ENCODE peak calls at places on chromosomes 1 and 21, in five cellular contexts. G is astrocyte, A is tibial nerve, H is ovary, Q is colonic mucosa. Z is an unnamed sample. For H3K4me1, the result is how much of the 10 kb centered on the place peaks cover.

GRCh38 chr1:36989260-36989659 is 45.1 kb downstream of the GRIK3 start:
- DNase-seq in G (no peak), A (no peak), H (peak), Q (no peak), Z (no peak)

GRCh38 chr1:31380181-31380580 is 7.3 kb upstream of the FABP3 start:
- DNase-seq in G (no peak), A (no peak), H (no peak), Q (no peak), Z (no peak)

GRCh38 chr1:181538836-181539235 is 55.5 kb downstream of the CACNA1E start:
- DNase-seq in G (no peak), A (no peak), H (no peak), Q (no peak), Z (no peak)

GRCh38 chr1:248863011-248863881 is 4.4 kb upstream of the ZNF692 start:
- DNase-seq in G (peak), A (peak), H (peak), Q (peak), Z (peak)

GRCh38 chr21:25837545-25838263 is 102.9 kb downstream of the GABPA start:
- DNase-seq in G (peak), A (no peak), H (no peak), Q (no peak), Z (no peak)

GRCh38 chr1:245458234-245458633 is 303.4 kb downstream of the KIF26B start:
- DNase-seq in G (no peak), A (no peak), H (no peak), Q (no peak), Z (no peak)

GRCh38 chr1:226195144-226195543 is 8.6 kb upstream of the ACBD3 start:
- DNase-seq in G (no peak), A (no peak), H (no peak), Q (no peak), Z (no peak)

GRCh38 chr1:226603976-226604845 is 55.6 kb downstream of the STUM start:
- DNase-seq in G (no peak), A (no peak), H (no peak), Q (no peak), Z (peak)

GRCh38 chr21:15731243-15731613 is 1.4 kb downstream of the USP25 start:
- DNase-seq in G (no peak), A (no peak), H (no peak), Q (no peak), Z (no peak)

GRCh38 chr21:46428987-46429710 is 29.5 kb upstream of the DIP2A start:
- DNase-seq in G (no peak), A (no peak), H (no peak), Q (no peak), Z (peak)

GRCh38 chr1:28129150-28129549 is 40.7 kb upstream of the EYA3 start:
- DNase-seq in G (peak), A (no peak), H (no peak), Q (no peak), Z (peak)

GRCh38 chr1:33347650-33347992 is 26.7 kb upstream of the A3GALT2 start:
- DNase-seq in G (no peak), A (no peak), H (no peak), Q (peak), Z (no peak)

GRCh38 chr1:225450491-225451191 is 22.8 kb upstream of the LBR start:
- DNase-seq in G (no peak), A (no peak), H (peak), Q (no peak), Z (peak)

GRCh38 chr1:46446646-46447498 is 42.8 kb upstream of the DMBX1 start:
- DNase-seq in G (peak), A (peak), H (peak), Q (peak), Z (no peak)

GRCh38 chr1:30824736-30825429 is 67.3 kb upstream of the LAPTM5 start:
- DNase-seq in G (no peak), A (no peak), H (no peak), Q (no peak), Z (no peak)

GRCh38 chr21:35319684-35320083 is 270.6 kb upstream of the RUNX1 start:
- DNase-seq in G (no peak), A (no peak), H (no peak), Q (no peak), Z (no peak)

GRCh38 chr1:245645894-245646293 is 491.1 kb downstream of the KIF26B start:
- DNase-seq in G (no peak), A (no peak), H (no peak), Q (no peak), Z (no peak)

GRCh38 chr1:118989006-118989736 is 1.0 kb upstream of the TBX15 start:
- DNase-seq in G (no peak), A (no peak), H (no peak), Q (no peak), Z (no peak)

GRCh38 chr1:32988665-32989064 is 24.1 kb upstream of the RNF19B start:
- DNase-seq in G (peak), A (no peak), H (no peak), Q (no peak), Z (no peak)

GRCh38 chr1:201888282-201889033 is at the start of gene SHISA4:
- DNase-seq in G (peak), A (peak), H (peak), Q (peak), Z (peak)

GRCh38 chr1:155975375-155976061 is 2.8 kb downstream of the ARHGEF2 start:
- DNase-seq in G (no peak), A (no peak), H (no peak), Q (no peak), Z (no peak)

GRCh38 chr1:155977607-155978324 is 581 bp downstream of the ARHGEF2 start:
- DNase-seq in G (no peak), A (no peak), H (peak), Q (peak), Z (peak)

GRCh38 chr1:155976913-155977606 is 1.3 kb downstream of the ARHGEF2 start:
- DNase-seq in G (no peak), A (no peak), H (no peak), Q (no peak), Z (no peak)

GRCh38 chr1:155974208-155975165 is 3.9 kb downstream of the ARHGEF2 start:
- DNase-seq in G (no peak), A (no peak), H (no peak), Q (no peak), Z (no peak)

DNA sequence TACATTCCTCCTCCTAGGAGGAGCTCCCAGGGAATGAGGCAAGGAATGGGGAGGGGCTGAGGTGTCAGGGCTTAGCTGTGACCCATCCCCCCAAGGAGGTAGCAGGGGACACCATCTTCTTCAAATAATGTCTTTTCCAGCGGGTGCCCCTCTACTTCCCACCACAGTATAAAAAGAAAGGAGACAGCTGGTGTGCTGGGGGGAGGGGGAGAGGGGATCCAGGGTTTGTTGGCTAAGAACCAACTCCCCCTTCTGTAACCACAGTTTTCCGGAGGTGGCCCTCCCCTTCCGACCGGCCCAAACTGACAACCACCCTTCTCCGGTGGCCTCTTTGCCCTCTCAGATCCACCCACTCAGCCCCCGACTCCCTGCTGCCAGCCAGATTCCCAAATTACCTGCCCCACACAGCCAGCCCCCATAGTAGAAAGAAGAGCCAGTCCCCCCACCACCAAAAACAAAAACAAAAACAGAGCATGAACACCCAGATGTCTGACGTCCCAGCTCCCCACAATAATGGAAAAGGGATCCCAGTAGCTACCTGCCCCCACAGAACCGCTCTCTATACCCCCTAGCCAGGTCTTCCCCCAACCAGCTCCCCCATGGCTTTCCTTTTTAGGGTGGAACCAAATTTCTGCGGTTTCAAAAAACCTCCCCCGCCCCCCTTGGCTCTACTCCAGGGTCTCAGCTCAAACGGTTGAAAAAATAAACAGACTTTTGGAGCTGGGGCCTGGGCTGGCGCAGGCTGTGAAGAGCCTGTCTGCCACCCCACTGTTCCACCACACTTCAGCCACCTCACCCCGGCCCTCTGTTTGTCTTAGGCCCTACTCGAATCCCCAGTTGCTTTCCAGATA is 2.1 kb downstream of the ARHGEF2 start:
- DNase-seq in G (peak), A (peak), H (peak), Q (peak), Z (peak)
- H3K4me1 ChIP-seq in G (half or more), A (under half), H (under half), Q (under half), Z (under half)

GRCh38 chr1:38064232-38064903 is 17.8 kb upstream of the POU3F1 start:
- DNase-seq in G (peak), A (no peak), H (no peak), Q (no peak), Z (no peak)
- TF ChIP-seq CTCF in G (no peak), A (no peak), H (no peak), Q (no peak), Z (no peak)

GRCh38 chr1:41765109-41765655 is 153.5 kb downstream of the HIVEP3 start:
- DNase-seq in G (no peak), A (no peak), H (no peak), Q (no peak), Z (no peak)
- H3K4me1 ChIP-seq in G (under half), A (under half), H (under half), Q (under half), Z (under half)

GRCh38 chr1:222329493-222330045 is 218.3 kb downstream of the HHIPL2 start:
- DNase-seq in G (no peak), A (no peak), H (no peak), Q (no peak), Z (no peak)
- TF ChIP-seq CTCF in G (no peak), A (no peak), H (no peak), Q (no peak), Z (no peak)

DNA sequence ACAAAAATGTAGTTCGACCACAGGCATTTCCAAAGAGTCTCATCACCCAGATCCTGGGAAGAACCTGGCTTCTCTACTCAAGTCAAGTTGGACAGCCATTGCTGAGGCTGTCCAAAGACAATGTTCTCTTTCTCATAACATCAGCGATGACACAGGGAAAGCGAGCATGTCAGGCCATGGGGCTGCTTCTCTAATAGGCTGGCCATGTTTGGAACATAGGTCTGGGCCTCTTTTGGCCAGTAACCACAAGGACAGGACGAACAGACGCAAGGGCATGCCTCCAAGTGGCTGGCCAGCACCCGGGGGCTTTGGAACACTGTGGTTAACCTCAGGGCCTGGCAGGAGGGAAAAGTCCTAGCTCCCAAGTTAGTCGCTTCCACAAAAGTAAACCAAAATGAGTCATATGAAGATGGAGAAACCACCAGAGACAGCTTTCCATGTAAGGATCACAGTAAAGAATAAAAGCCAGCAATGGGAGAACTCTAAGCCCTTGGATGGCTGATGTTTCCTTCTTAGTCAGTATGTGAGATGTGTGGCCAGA is 80.6 kb upstream of the SLC44A3 start:
- DNase-seq in G (peak), A (no peak), H (no peak), Q (no peak), Z (no peak)
- H3K4me1 ChIP-seq in G (under half), A (under half), H (under half), Q (under half), Z (under half)

GRCh38 chr1:85584264-85584781 is 3.8 kb downstream of the CCN1 start:
- DNase-seq in G (peak), A (no peak), H (no peak), Q (no peak), Z (no peak)

GRCh38 chr1:85584923-85585322 is 4.4 kb downstream of the CCN1 start:
- DNase-seq in G (peak), A (no peak), H (no peak), Q (no peak), Z (no peak)

GRCh38 chr1:85581802-85582686 is 1.5 kb downstream of the CCN1 start:
- DNase-seq in G (peak), A (no peak), H (no peak), Q (peak), Z (peak)

GRCh38 chr1:85582687-85583354 is 2.3 kb downstream of the CCN1 start:
- DNase-seq in G (no peak), A (no peak), H (no peak), Q (no peak), Z (no peak)

DNA sequence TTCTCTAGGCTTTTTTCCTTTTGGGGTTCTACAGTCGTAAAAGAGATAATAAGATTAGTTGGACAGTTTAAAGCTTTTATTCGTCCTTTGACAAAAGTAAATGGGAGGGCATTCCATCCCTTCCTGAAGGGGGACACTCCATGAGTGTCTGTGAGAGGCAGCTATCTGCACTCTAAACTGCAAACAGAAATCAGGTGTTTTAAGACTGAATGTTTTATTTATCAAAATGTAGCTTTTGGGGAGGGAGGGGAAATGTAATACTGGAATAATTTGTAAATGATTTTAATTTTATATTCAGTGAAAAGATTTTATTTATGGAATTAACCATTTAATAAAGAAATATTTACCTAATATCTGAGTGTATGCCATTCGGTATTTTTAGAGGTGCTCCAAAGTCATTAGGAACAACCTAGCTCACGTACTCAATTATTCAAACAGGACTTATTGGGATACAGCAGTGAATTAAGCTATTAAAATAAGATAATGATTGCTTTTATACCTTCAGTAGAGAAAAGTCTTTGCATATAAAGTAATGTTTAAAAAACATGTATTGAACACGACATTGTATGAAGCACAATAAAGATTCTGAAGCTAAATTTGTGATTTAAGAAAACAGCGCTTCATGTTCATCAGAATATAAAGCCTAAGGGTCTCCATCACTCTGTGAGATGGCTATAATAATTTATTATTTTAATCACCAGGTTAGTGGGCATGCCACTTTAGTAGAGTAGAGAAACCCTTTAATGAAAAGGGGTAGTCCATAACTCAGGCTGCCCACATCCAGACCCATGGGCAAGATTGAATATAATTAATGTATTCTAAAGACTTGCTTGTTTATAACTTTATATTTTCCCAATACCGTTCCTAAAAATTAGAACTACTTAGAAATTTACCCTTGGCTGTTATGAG is 3.0 kb downstream of the CCN1 start:
- DNase-seq in G (no peak), A (no peak), H (no peak), Q (no peak), Z (no peak)
- TF ChIP-seq CTCF in G (no peak), A (no peak), H (no peak), Q (no peak), Z (no peak)

GRCh38 chr1:223710179-223711133 is 1.9 kb upstream of the CAPN2 start:
- DNase-seq in G (no peak), A (no peak), H (no peak), Q (no peak), Z (no peak)
- H3K4me1 ChIP-seq in G (half or more), A (under half), H (under half), Q (under half), Z (under half)

GRCh38 chr1:168086438-168086837 is 50.3 kb downstream of the GPR161 start:
- DNase-seq in G (no peak), A (no peak), H (no peak), Q (no peak), Z (no peak)
- TF ChIP-seq CTCF in G (no peak), A (no peak), H (no peak), Q (no peak), Z (no peak)

DNA sequence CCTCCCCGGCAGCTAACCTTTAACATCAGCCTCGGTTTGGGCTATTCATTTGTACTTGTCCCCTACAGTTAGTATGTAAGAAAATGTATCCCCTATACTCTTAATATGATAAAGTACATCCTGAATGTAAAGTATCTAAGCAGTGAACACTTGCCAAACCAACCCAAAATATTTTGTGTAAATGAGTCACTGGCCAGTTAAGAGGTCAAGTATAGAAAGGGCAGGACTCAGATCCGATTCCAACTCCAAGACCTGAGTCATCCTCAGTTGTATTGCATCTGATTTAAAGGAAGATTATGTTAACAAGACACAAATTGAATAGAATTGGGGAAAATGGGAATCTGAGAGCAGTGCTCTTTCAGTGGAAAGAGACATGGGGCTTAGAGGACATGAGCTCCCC is 84.4 kb downstream of the CD58 start:
- DNase-seq in G (peak), A (no peak), H (no peak), Q (no peak), Z (no peak)
- H3K4me1 ChIP-seq in G (under half), A (under half), H (under half), Q (under half), Z (half or more)